ENCODE peak calls at places on chromosomes 5 and 9, in ten cellular contexts. One of them, this sample, is unnamed.
A peak's percentile ranks its signal among the peaks of the same experiment; 100 is the strongest.

GRCh38 chr5:65961644-65962043 is 35.3 kb downstream of the ERBIN start:
- DNase-seq in G401: no peak
- DNase-seq in activated T-cell treated with anti-CD3 and anti-CD28 coated beads for 1 hour: no peak
- DNase-seq in A549: no peak
- DNase-seq in brain microvascular endothelial cell: peak; percentile 38
- DNase-seq in CD8-positive, alpha-beta T cell: no peak
- DNase-seq in RWPE1: peak; percentile 50
- DNase-seq in NCI-H774: no peak
- DNase-seq in ACHN: peak; percentile 49
- DNase-seq in body of pancreas: no peak
- DNase-seq in this sample: peak; percentile 35

GRCh38 chr9:88218721-88219120 is 80.4 kb upstream of the SPATA31C2 start:
- DNase-seq in G401: no peak
- DNase-seq in activated T-cell treated with anti-CD3 and anti-CD28 coated beads for 1 hour: no peak
- DNase-seq in A549: no peak
- DNase-seq in brain microvascular endothelial cell: peak; percentile 35
- DNase-seq in CD8-positive, alpha-beta T cell: no peak
- DNase-seq in RWPE1: no peak
- DNase-seq in NCI-H774: no peak
- DNase-seq in ACHN: peak; percentile 17
- DNase-seq in body of pancreas: no peak
- DNase-seq in this sample: no peak

GRCh38 chr9:107750741-107751521 is 261.4 kb upstream of the KLF4 start:
- DNase-seq in G401: peak; percentile 78
- DNase-seq in activated T-cell treated with anti-CD3 and anti-CD28 coated beads for 1 hour: no peak
- DNase-seq in A549: peak; percentile 85
- DNase-seq in brain microvascular endothelial cell: peak; percentile 98
- DNase-seq in CD8-positive, alpha-beta T cell: no peak
- DNase-seq in RWPE1: peak; percentile 97
- DNase-seq in NCI-H774: no peak
- DNase-seq in ACHN: peak; percentile 91
- DNase-seq in body of pancreas: peak; percentile 53
- DNase-seq in this sample: peak; percentile 80

GRCh38 chr9:83978992-83979811 is 813 bp downstream of the HNRNPK start:
- DNase-seq in G401: peak; percentile 70
- DNase-seq in activated T-cell treated with anti-CD3 and anti-CD28 coated beads for 1 hour: peak; percentile 82
- DNase-seq in A549: peak; percentile 81
- DNase-seq in brain microvascular endothelial cell: peak; percentile 73
- DNase-seq in CD8-positive, alpha-beta T cell: peak; percentile 92
- DNase-seq in RWPE1: peak; percentile 92
- DNase-seq in NCI-H774: peak; percentile 68
- DNase-seq in ACHN: peak; percentile 79
- DNase-seq in body of pancreas: peak; percentile 75
- DNase-seq in this sample: peak; percentile 49

GRCh38 chr5:93717162-93717561 is 24.2 kb downstream of the POU5F2 start:
- DNase-seq in G401: no peak
- DNase-seq in activated T-cell treated with anti-CD3 and anti-CD28 coated beads for 1 hour: no peak
- DNase-seq in A549: peak; percentile 31
- DNase-seq in brain microvascular endothelial cell: peak; percentile 27
- DNase-seq in CD8-positive, alpha-beta T cell: no peak
- DNase-seq in RWPE1: no peak
- DNase-seq in NCI-H774: peak; percentile 22
- DNase-seq in ACHN: peak; percentile 66
- DNase-seq in body of pancreas: no peak
- DNase-seq in this sample: no peak

GRCh38 chr5:12795333-12795663 is 891.1 kb upstream of the CTNND2 start:
- DNase-seq in G401: no peak
- DNase-seq in activated T-cell treated with anti-CD3 and anti-CD28 coated beads for 1 hour: no peak
- DNase-seq in A549: no peak
- DNase-seq in brain microvascular endothelial cell: no peak
- DNase-seq in CD8-positive, alpha-beta T cell: no peak
- DNase-seq in RWPE1: no peak
- DNase-seq in NCI-H774: no peak
- DNase-seq in ACHN: no peak
- DNase-seq in body of pancreas: no peak
- DNase-seq in this sample: no peak

GRCh38 chr5:128681764-128682664 is 144.0 kb upstream of the FBN2 start:
- DNase-seq in G401: no peak
- DNase-seq in activated T-cell treated with anti-CD3 and anti-CD28 coated beads for 1 hour: no peak
- DNase-seq in A549: no peak
- DNase-seq in brain microvascular endothelial cell: peak; percentile 14
- DNase-seq in CD8-positive, alpha-beta T cell: no peak
- DNase-seq in RWPE1: peak; percentile 37
- DNase-seq in NCI-H774: no peak
- DNase-seq in ACHN: no peak
- DNase-seq in body of pancreas: peak; percentile 15
- DNase-seq in this sample: no peak

GRCh38 chr9:33306037-33306436 is 15.7 kb downstream of the NFX1 start:
- DNase-seq in G401: no peak
- DNase-seq in activated T-cell treated with anti-CD3 and anti-CD28 coated beads for 1 hour: no peak
- DNase-seq in A549: no peak
- DNase-seq in brain microvascular endothelial cell: no peak
- DNase-seq in CD8-positive, alpha-beta T cell: no peak
- DNase-seq in RWPE1: no peak
- DNase-seq in NCI-H774: no peak
- DNase-seq in ACHN: no peak
- DNase-seq in body of pancreas: no peak
- DNase-seq in this sample: no peak

GRCh38 chr9:34252016-34252415 is 73.2 kb downstream of the UBAP1 start:
- DNase-seq in G401: no peak
- DNase-seq in activated T-cell treated with anti-CD3 and anti-CD28 coated beads for 1 hour: no peak
- DNase-seq in A549: no peak
- DNase-seq in brain microvascular endothelial cell: no peak
- DNase-seq in CD8-positive, alpha-beta T cell: no peak
- DNase-seq in RWPE1: no peak
- DNase-seq in NCI-H774: no peak
- DNase-seq in ACHN: no peak
- DNase-seq in body of pancreas: no peak
- DNase-seq in this sample: no peak

GRCh38 chr5:139178948-139179347 is 19.2 kb downstream of the SIL1 start:
- DNase-seq in G401: no peak
- DNase-seq in activated T-cell treated with anti-CD3 and anti-CD28 coated beads for 1 hour: no peak
- DNase-seq in A549: no peak
- DNase-seq in brain microvascular endothelial cell: peak; percentile 32
- DNase-seq in CD8-positive, alpha-beta T cell: no peak
- DNase-seq in RWPE1: peak; percentile 66
- DNase-seq in NCI-H774: no peak
- DNase-seq in ACHN: no peak
- DNase-seq in body of pancreas: peak; percentile 72
- DNase-seq in this sample: no peak

GRCh38 chr9:79652598-79652997 is 80.8 kb downstream of the TLE4 start:
- DNase-seq in G401: no peak
- DNase-seq in activated T-cell treated with anti-CD3 and anti-CD28 coated beads for 1 hour: no peak
- DNase-seq in A549: no peak
- DNase-seq in brain microvascular endothelial cell: no peak
- DNase-seq in CD8-positive, alpha-beta T cell: no peak
- DNase-seq in RWPE1: no peak
- DNase-seq in NCI-H774: no peak
- DNase-seq in ACHN: peak; percentile 3
- DNase-seq in body of pancreas: no peak
- DNase-seq in this sample: peak; percentile 40

GRCh38 chr5:136207631-136208030 is 14.7 kb upstream of the SMIM32 start:
- DNase-seq in G401: no peak
- DNase-seq in activated T-cell treated with anti-CD3 and anti-CD28 coated beads for 1 hour: no peak
- DNase-seq in A549: no peak
- DNase-seq in brain microvascular endothelial cell: no peak
- DNase-seq in CD8-positive, alpha-beta T cell: no peak
- DNase-seq in RWPE1: no peak
- DNase-seq in NCI-H774: no peak
- DNase-seq in ACHN: no peak
- DNase-seq in body of pancreas: no peak
- DNase-seq in this sample: no peak

GRCh38 chr9:126788631-126789349 is 16.1 kb upstream of the ZBTB43 start:
- DNase-seq in G401: no peak
- DNase-seq in activated T-cell treated with anti-CD3 and anti-CD28 coated beads for 1 hour: no peak
- DNase-seq in A549: peak; percentile 63
- DNase-seq in brain microvascular endothelial cell: peak; percentile 47
- DNase-seq in CD8-positive, alpha-beta T cell: no peak
- DNase-seq in RWPE1: peak; percentile 94
- DNase-seq in NCI-H774: no peak
- DNase-seq in ACHN: no peak
- DNase-seq in body of pancreas: no peak
- DNase-seq in this sample: peak; percentile 85

GRCh38 chr5:65928341-65928752 is 2.0 kb downstream of the ERBIN start:
- DNase-seq in G401: no peak
- DNase-seq in activated T-cell treated with anti-CD3 and anti-CD28 coated beads for 1 hour: no peak
- DNase-seq in A549: no peak
- DNase-seq in brain microvascular endothelial cell: no peak
- DNase-seq in CD8-positive, alpha-beta T cell: no peak
- DNase-seq in RWPE1: no peak
- DNase-seq in NCI-H774: no peak
- DNase-seq in ACHN: no peak
- DNase-seq in body of pancreas: no peak
- DNase-seq in this sample: no peak

GRCh38 chr9:5301544-5301943 is 3.0 kb downstream of the RLN2 start:
- DNase-seq in G401: no peak
- DNase-seq in activated T-cell treated with anti-CD3 and anti-CD28 coated beads for 1 hour: no peak
- DNase-seq in A549: no peak
- DNase-seq in brain microvascular endothelial cell: no peak
- DNase-seq in CD8-positive, alpha-beta T cell: peak; percentile 26
- DNase-seq in RWPE1: no peak
- DNase-seq in NCI-H774: no peak
- DNase-seq in ACHN: no peak
- DNase-seq in body of pancreas: no peak
- DNase-seq in this sample: no peak

GRCh38 chr9:34568133-34568532 is 21.4 kb downstream of the CNTFR start:
- DNase-seq in G401: no peak
- DNase-seq in activated T-cell treated with anti-CD3 and anti-CD28 coated beads for 1 hour: no peak
- DNase-seq in A549: no peak
- DNase-seq in brain microvascular endothelial cell: no peak
- DNase-seq in CD8-positive, alpha-beta T cell: no peak
- DNase-seq in RWPE1: no peak
- DNase-seq in NCI-H774: no peak
- DNase-seq in ACHN: no peak
- DNase-seq in body of pancreas: no peak
- DNase-seq in this sample: no peak

GRCh38 chr9:124045076-124045829 is 33.7 kb downstream of the LHX2 start:
- DNase-seq in G401: no peak
- DNase-seq in activated T-cell treated with anti-CD3 and anti-CD28 coated beads for 1 hour: no peak
- DNase-seq in A549: no peak
- DNase-seq in brain microvascular endothelial cell: peak; percentile 53
- DNase-seq in CD8-positive, alpha-beta T cell: no peak
- DNase-seq in RWPE1: peak; percentile 71
- DNase-seq in NCI-H774: no peak
- DNase-seq in ACHN: no peak
- DNase-seq in body of pancreas: peak; percentile 41
- DNase-seq in this sample: peak; percentile 63

GRCh38 chr5:38736089-38736488 is 109.7 kb upstream of the OSMR start:
- DNase-seq in G401: no peak
- DNase-seq in activated T-cell treated with anti-CD3 and anti-CD28 coated beads for 1 hour: no peak
- DNase-seq in A549: no peak
- DNase-seq in brain microvascular endothelial cell: no peak
- DNase-seq in CD8-positive, alpha-beta T cell: no peak
- DNase-seq in RWPE1: no peak
- DNase-seq in NCI-H774: no peak
- DNase-seq in ACHN: no peak
- DNase-seq in body of pancreas: no peak
- DNase-seq in this sample: no peak

GRCh38 chr5:95440825-95441224 is 49.7 kb downstream of the FAM81B start:
- DNase-seq in G401: no peak
- DNase-seq in activated T-cell treated with anti-CD3 and anti-CD28 coated beads for 1 hour: no peak
- DNase-seq in A549: no peak
- DNase-seq in brain microvascular endothelial cell: no peak
- DNase-seq in CD8-positive, alpha-beta T cell: no peak
- DNase-seq in RWPE1: no peak
- DNase-seq in NCI-H774: no peak
- DNase-seq in ACHN: no peak
- DNase-seq in body of pancreas: no peak
- DNase-seq in this sample: no peak

GRCh38 chr5:62457071-62457470 is 44.5 kb downstream of the IPO11 start:
- DNase-seq in G401: no peak
- DNase-seq in activated T-cell treated with anti-CD3 and anti-CD28 coated beads for 1 hour: no peak
- DNase-seq in A549: no peak
- DNase-seq in brain microvascular endothelial cell: peak; percentile 24
- DNase-seq in CD8-positive, alpha-beta T cell: no peak
- DNase-seq in RWPE1: peak; percentile 51
- DNase-seq in NCI-H774: no peak
- DNase-seq in ACHN: no peak
- DNase-seq in body of pancreas: no peak
- DNase-seq in this sample: no peak

GRCh38 chr9:69745716-69746538 is 13.9 kb downstream of the PTAR1 start:
- DNase-seq in G401: no peak
- DNase-seq in activated T-cell treated with anti-CD3 and anti-CD28 coated beads for 1 hour: no peak
- DNase-seq in A549: peak; percentile 53
- DNase-seq in brain microvascular endothelial cell: no peak
- DNase-seq in CD8-positive, alpha-beta T cell: no peak
- DNase-seq in RWPE1: peak; percentile 11
- DNase-seq in NCI-H774: no peak
- DNase-seq in ACHN: peak; percentile 22
- DNase-seq in body of pancreas: no peak
- DNase-seq in this sample: no peak

GRCh38 chr9:95316794-95317118 is 753 bp downstream of the FANCC start:
- DNase-seq in G401: peak; percentile 51
- DNase-seq in activated T-cell treated with anti-CD3 and anti-CD28 coated beads for 1 hour: no peak
- DNase-seq in A549: peak; percentile 90
- DNase-seq in brain microvascular endothelial cell: peak; percentile 16
- DNase-seq in CD8-positive, alpha-beta T cell: no peak
- DNase-seq in RWPE1: peak; percentile 96
- DNase-seq in NCI-H774: peak; percentile 86
- DNase-seq in ACHN: peak; percentile 84
- DNase-seq in body of pancreas: peak; percentile 69
- DNase-seq in this sample: peak; percentile 99

GRCh38 chr5:180070726-180071417 is 687 bp downstream of the RNF130 start:
- DNase-seq in G401: peak; percentile 75
- DNase-seq in activated T-cell treated with anti-CD3 and anti-CD28 coated beads for 1 hour: no peak
- DNase-seq in A549: peak; percentile 48
- DNase-seq in brain microvascular endothelial cell: peak; percentile 30
- DNase-seq in CD8-positive, alpha-beta T cell: no peak
- DNase-seq in RWPE1: peak; percentile 29
- DNase-seq in NCI-H774: peak; percentile 48
- DNase-seq in ACHN: peak; percentile 32
- DNase-seq in body of pancreas: no peak
- DNase-seq in this sample: peak; percentile 38

GRCh38 chr5:41071975-41072374 is 833 bp upstream of the MROH2B start:
- DNase-seq in G401: no peak
- DNase-seq in activated T-cell treated with anti-CD3 and anti-CD28 coated beads for 1 hour: no peak
- DNase-seq in A549: no peak
- DNase-seq in brain microvascular endothelial cell: no peak
- DNase-seq in CD8-positive, alpha-beta T cell: no peak
- DNase-seq in RWPE1: peak; percentile 11
- DNase-seq in NCI-H774: no peak
- DNase-seq in ACHN: no peak
- DNase-seq in body of pancreas: no peak
- DNase-seq in this sample: peak; percentile 6

GRCh38 chr9:70315389-70315788 is 56.6 kb downstream of the SMC5 start:
- DNase-seq in G401: no peak
- DNase-seq in activated T-cell treated with anti-CD3 and anti-CD28 coated beads for 1 hour: no peak
- DNase-seq in A549: no peak
- DNase-seq in brain microvascular endothelial cell: no peak
- DNase-seq in CD8-positive, alpha-beta T cell: no peak
- DNase-seq in RWPE1: peak; percentile 18
- DNase-seq in NCI-H774: no peak
- DNase-seq in ACHN: peak; percentile 2
- DNase-seq in body of pancreas: no peak
- DNase-seq in this sample: no peak

GRCh38 chr5:44331471-44332079 is 57.6 kb downstream of the FGF10 start:
- DNase-seq in G401: no peak
- DNase-seq in activated T-cell treated with anti-CD3 and anti-CD28 coated beads for 1 hour: no peak
- DNase-seq in A549: no peak
- DNase-seq in brain microvascular endothelial cell: no peak
- DNase-seq in CD8-positive, alpha-beta T cell: no peak
- DNase-seq in RWPE1: no peak
- DNase-seq in NCI-H774: no peak
- DNase-seq in ACHN: no peak
- DNase-seq in body of pancreas: no peak
- DNase-seq in this sample: no peak

GRCh38 chr5:97542469-97542868 is 359.4 kb upstream of the RIOK2 start:
- DNase-seq in G401: no peak
- DNase-seq in activated T-cell treated with anti-CD3 and anti-CD28 coated beads for 1 hour: no peak
- DNase-seq in A549: no peak
- DNase-seq in brain microvascular endothelial cell: no peak
- DNase-seq in CD8-positive, alpha-beta T cell: no peak
- DNase-seq in RWPE1: no peak
- DNase-seq in NCI-H774: no peak
- DNase-seq in ACHN: no peak
- DNase-seq in body of pancreas: no peak
- DNase-seq in this sample: no peak

GRCh38 chr5:77707786-77708185 is 68.4 kb downstream of the TBCA start:
- DNase-seq in G401: no peak
- DNase-seq in activated T-cell treated with anti-CD3 and anti-CD28 coated beads for 1 hour: no peak
- DNase-seq in A549: no peak
- DNase-seq in brain microvascular endothelial cell: peak; percentile 66
- DNase-seq in CD8-positive, alpha-beta T cell: no peak
- DNase-seq in RWPE1: no peak
- DNase-seq in NCI-H774: no peak
- DNase-seq in ACHN: no peak
- DNase-seq in body of pancreas: no peak
- DNase-seq in this sample: no peak

This sample was measured in H54.